ENCODE peak calls at places on chromosomes 13 and 19, in six cellular contexts. C is GM19239, O is GM18507, U is breast epithelium, F is left colon, D is WTC11. Z is an unnamed sample.

GRCh38 chr13:40784540-40784939 is 4.9 kb upstream of the SLC25A15 start:
- DNase-seq in C (no peak), U (no peak), O (no peak), F (no peak), D (no peak), Z (no peak)

GRCh38 chr13:30933334-30933681 is 852 bp downstream of the TEX26 start:
- DNase-seq in F (no peak), O (no peak), D (no peak), C (no peak), U (no peak), Z (no peak)

GRCh38 chr19:2150794-2151338 is 500 bp downstream of the AP3D1 start:
- DNase-seq in U (no peak), F (no peak), D (no peak), C (no peak), O (no peak), Z (no peak)

GRCh38 chr19:35843676-35844481 is 8.4 kb downstream of the NPHS1 start:
- DNase-seq in O (no peak), U (no peak), C (no peak), D (peak), F (peak), Z (no peak)

GRCh38 chr19:4199699-4200293 is 17.3 kb downstream of the ANKRD24 start:
- DNase-seq in O (no peak), U (no peak), F (peak), D (peak), C (no peak), Z (no peak)

GRCh38 chr19:5926641-5927438 is 12.8 kb downstream of the CAPS start:
- DNase-seq in O (no peak), D (no peak), C (no peak), U (peak), F (no peak), Z (no peak)

GRCh38 chr19:55301459-55302331 is 17.9 kb downstream of the BRSK1 start:
- DNase-seq in C (peak), O (peak), D (peak), U (peak), F (peak), Z (no peak)

GRCh38 chr13:23915308-23915707 is 18.0 kb upstream of the C1QTNF9B start:
- DNase-seq in U (no peak), C (no peak), F (no peak), O (no peak), D (no peak), Z (no peak)